ENCODE peak calls at places on chromosomes 4 and X, in five cellular contexts. O is trophoblast cell, T is H9, N is mesenchymal stem cell, S is H1. K is an unnamed sample.

GRCh38 chrX:103733017-103733416 is 22.3 kb downstream of the TMEM31 start:
- DNase-seq in O (peak; percentile 91), T (no peak), N (no peak), S (no peak), K (no peak)

GRCh38 chr4:119139316-119139715 is 3.7 kb downstream of the MYOZ2 start:
- DNase-seq in O (no peak), T (no peak), N (no peak), S (no peak), K (no peak)

GRCh38 chrX:133307637-133308485 is 89.7 kb upstream of the TFDP3 start:
- DNase-seq in O (no peak), T (peak; percentile 62), N (peak; percentile 54), S (no peak), K (peak; percentile 72)

GRCh38 chr4:30330894-30331652 is 389.1 kb upstream of the PCDH7 start:
- DNase-seq in O (no peak), T (peak; percentile 26), N (no peak), S (no peak), K (no peak)

GRCh38 chr4:56861365-56861764 is 39.9 kb upstream of the SPINK2 start:
- DNase-seq in O (peak; percentile 25), T (peak; percentile 53), N (peak; percentile 6), S (no peak), K (no peak)

GRCh38 chrX:152878976-152879755 is 18.7 kb upstream of the ZNF185 start:
- DNase-seq in O (no peak), T (no peak), N (no peak), S (no peak), K (no peak)

GRCh38 chrX:144722307-144722706 is 525.0 kb upstream of the SPANXN1 start:
- DNase-seq in O (no peak), T (peak; percentile 44), N (no peak), S (peak; percentile 49), K (no peak)

GRCh38 chrX:34406580-34406979 is 250.5 kb downstream of the TMEM47 start:
- DNase-seq in O (no peak), T (no peak), N (no peak), S (no peak), K (no peak)

GRCh38 chr4:185374027-185374426 is 21.7 kb downstream of the LRP2BP start:
- DNase-seq in O (no peak), T (no peak), N (no peak), S (no peak), K (no peak)

GRCh38 chr4:8355306-8355705 is 85.2 kb downstream of the ACOX3 start:
- DNase-seq in O (peak; percentile 75), T (no peak), N (no peak), S (no peak), K (no peak)

GRCh38 chr4:6439120-6439757 is 33.2 kb downstream of the PPP2R2C start:
- DNase-seq in O (no peak), T (no peak), N (no peak), S (no peak), K (no peak)

DNA sequence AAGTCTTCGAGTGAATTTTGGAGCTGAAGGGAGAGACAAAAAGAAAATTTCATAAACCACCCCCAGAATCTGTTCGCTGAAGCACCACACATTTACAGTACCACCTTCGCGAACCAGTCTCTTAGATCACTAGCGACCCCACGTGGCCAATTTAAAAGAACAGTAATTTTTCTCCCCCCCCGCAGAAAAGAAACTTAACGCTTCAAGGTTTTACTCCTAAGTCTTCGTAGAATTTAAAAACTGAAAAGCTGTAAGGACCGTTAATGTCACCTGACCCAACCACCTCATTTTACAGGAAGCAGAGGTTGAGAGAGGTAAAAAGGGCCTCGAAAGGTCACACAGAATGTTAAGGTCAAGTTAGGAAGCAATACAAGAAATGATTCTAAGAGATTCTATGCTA is 187.5 kb downstream of the QDPR start:
- DNase-seq in O (peak; percentile 54), T (peak; percentile 40), N (peak; percentile 72), S (peak; percentile 72), K (peak; percentile 38)
- H2BK12ac ChIP-seq in O (no peak overlapping the region), T (no peak overlapping the region), N (no peak overlapping the region), S (no peak overlapping the region), K (no peak overlapping the region)

GRCh38 chr4:156390599-156391296 is 437.1 kb upstream of the CTSO start:
- DNase-seq in O (no peak), T (no peak), N (no peak), S (no peak), K (no peak)

GRCh38 chr4:156391297-156391653 is 437.6 kb upstream of the CTSO start:
- DNase-seq in O (no peak), T (no peak), N (no peak), S (no peak), K (no peak)

GRCh38 chr4:156388826-156389225 is 435.2 kb upstream of the CTSO start:
- DNase-seq in O (peak; percentile 38), T (no peak), N (peak; percentile 10), S (no peak), K (no peak)
- H2AFZ ChIP-seq in O (no peak overlapping the region), T (no peak overlapping the region), N (no peak overlapping the region), S (no peak overlapping the region), K (no peak overlapping the region)

DNA sequence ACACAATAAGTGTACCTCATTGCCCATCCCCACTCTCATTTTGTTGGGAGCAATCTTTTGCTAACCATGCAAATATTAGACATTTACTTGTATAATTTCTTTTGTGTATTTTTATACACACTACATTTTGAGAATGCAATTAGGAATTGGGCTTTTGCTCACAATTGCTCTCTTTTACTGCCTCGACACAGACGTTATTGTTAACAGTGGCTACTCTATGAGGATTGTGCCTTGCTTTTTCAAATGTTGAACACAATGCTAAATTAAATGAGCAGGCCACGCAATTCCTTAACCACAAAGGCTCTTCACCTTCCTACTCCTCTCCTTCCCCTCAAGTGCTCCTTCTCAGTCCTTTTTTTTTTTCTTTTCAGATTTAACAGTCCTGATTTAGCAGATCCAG is 42.8 kb upstream of the HPF1 start:
- DNase-seq in O (no peak), T (no peak), N (no peak), S (no peak), K (no peak)
- H3K9ac ChIP-seq in O (no peak overlapping the region), T (no peak overlapping the region), N (no peak overlapping the region), S (no peak overlapping the region), K (no peak overlapping the region)

DNA sequence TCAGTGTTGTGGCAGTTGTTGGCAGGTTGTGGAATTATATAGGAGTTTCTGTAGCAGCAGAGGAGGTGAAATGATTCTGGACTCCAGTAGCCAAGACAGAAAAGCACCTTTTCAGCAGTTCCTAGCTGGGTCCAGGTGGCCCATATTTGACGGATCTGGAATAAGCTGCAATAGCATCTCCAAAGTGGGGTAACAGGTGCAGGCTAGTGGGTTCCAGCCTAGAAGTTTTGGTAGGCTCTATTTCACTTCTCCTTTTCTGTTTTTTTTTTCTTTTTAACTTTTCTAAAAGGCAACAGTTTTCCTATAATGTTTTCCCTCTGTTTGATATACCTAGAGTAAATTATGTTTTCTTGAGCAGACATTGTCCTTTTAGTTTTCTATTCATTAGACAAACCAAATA is 392.5 kb downstream of the C4orf33 start:
- DNase-seq in O (no peak), T (no peak), N (no peak), S (no peak), K (no peak)
- H2BK12ac ChIP-seq in O (no peak overlapping the region), T (no peak overlapping the region), N (no peak overlapping the region), S (no peak overlapping the region), K (no peak overlapping the region)

GRCh38 chrX:20857746-20858145 is 516.5 kb upstream of the CNKSR2 start:
- DNase-seq in O (no peak), T (no peak), N (no peak), S (no peak), K (peak; percentile 26)
- H2AFZ ChIP-seq in O (no peak overlapping the region), T (no peak overlapping the region), N (no peak overlapping the region), S (no peak overlapping the region), K (peak overlapping the region; percentile 59)

DNA sequence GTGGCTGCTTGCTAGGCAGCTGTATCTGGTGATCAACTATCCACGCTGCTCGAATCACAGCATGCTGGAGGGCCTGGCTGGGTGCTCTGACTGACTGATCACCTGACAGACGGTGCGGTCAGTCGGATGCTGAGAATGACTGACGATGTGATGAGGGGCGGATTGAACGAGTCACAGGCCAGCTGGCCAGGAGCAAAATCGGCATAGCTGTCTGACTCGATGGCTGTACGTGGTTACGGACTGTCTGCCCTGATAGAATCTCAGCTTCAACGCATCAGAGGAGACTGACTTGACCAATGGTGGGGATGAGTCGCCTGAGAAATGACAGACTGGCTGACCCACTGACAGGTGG is 1.0 kb upstream of the SUV39H1 start:
- DNase-seq in O (peak; percentile 46), T (no peak), N (peak; percentile 23), S (no peak), K (no peak)
- H3K9ac ChIP-seq in O (no peak overlapping the region), T (no peak overlapping the region), N (peak overlapping the region; percentile 91), S (no peak overlapping the region), K (peak overlapping the region; percentile 63)